ENCODE peak calls at places on chromosome 1, in seven cellular contexts. One of them, this sample, is unnamed.

GRCh38 chr1:10540277-10541005 is 65.7 kb downstream of the PEX14 start:
- DNase-seq in amniotic stem cell: no peak
- DNase-seq in activated naive CD4-positive, alpha-beta T cell: no peak
- DNase-seq in choroid plexus epithelial cell: peak; percentile 49
- DNase-seq in H9: no peak
- DNase-seq in cerebellar cortex: peak; percentile 56
- DNase-seq in A172: no peak
- DNase-seq in this sample: peak; percentile 12

GRCh38 chr1:244030481-244031040 is 20.5 kb upstream of the ZBTB18 start:
- DNase-seq in amniotic stem cell: no peak
- DNase-seq in activated naive CD4-positive, alpha-beta T cell: no peak
- DNase-seq in choroid plexus epithelial cell: no peak
- DNase-seq in H9: no peak
- DNase-seq in cerebellar cortex: no peak
- DNase-seq in A172: no peak
- DNase-seq in this sample: no peak

GRCh38 chr1:46493316-46494032 is 3.8 kb downstream of the DMBX1 start:
- DNase-seq in amniotic stem cell: no peak
- DNase-seq in activated naive CD4-positive, alpha-beta T cell: no peak
- DNase-seq in choroid plexus epithelial cell: no peak
- DNase-seq in H9: no peak
- DNase-seq in cerebellar cortex: no peak
- DNase-seq in A172: no peak
- DNase-seq in this sample: no peak

GRCh38 chr1:155205969-155206593 is 1.6 kb downstream of the THBS3 start:
- DNase-seq in amniotic stem cell: no peak
- DNase-seq in activated naive CD4-positive, alpha-beta T cell: no peak
- DNase-seq in choroid plexus epithelial cell: no peak
- DNase-seq in H9: no peak
- DNase-seq in cerebellar cortex: no peak
- DNase-seq in A172: no peak
- DNase-seq in this sample: no peak

GRCh38 chr1:33130297-33130696 is 49.3 kb downstream of the AZIN2 start:
- DNase-seq in amniotic stem cell: no peak
- DNase-seq in activated naive CD4-positive, alpha-beta T cell: no peak
- DNase-seq in choroid plexus epithelial cell: peak; percentile 67
- DNase-seq in H9: no peak
- DNase-seq in cerebellar cortex: no peak
- DNase-seq in A172: no peak
- DNase-seq in this sample: no peak

GRCh38 chr1:71053758-71054157 is 6.1 kb upstream of the PTGER3 start:
- DNase-seq in amniotic stem cell: no peak
- DNase-seq in activated naive CD4-positive, alpha-beta T cell: no peak
- DNase-seq in choroid plexus epithelial cell: peak; percentile 27
- DNase-seq in H9: no peak
- DNase-seq in cerebellar cortex: no peak
- DNase-seq in A172: no peak
- DNase-seq in this sample: no peak

GRCh38 chr1:97013904-97014303 is 292.3 kb downstream of the PTBP2 start:
- DNase-seq in amniotic stem cell: no peak
- DNase-seq in activated naive CD4-positive, alpha-beta T cell: no peak
- DNase-seq in choroid plexus epithelial cell: peak; percentile 92
- DNase-seq in H9: no peak
- DNase-seq in cerebellar cortex: no peak
- DNase-seq in A172: peak; percentile 14
- DNase-seq in this sample: peak; percentile 88

GRCh38 chr1:61337037-61337436 is 254.7 kb downstream of the NFIA start:
- DNase-seq in amniotic stem cell: no peak
- DNase-seq in activated naive CD4-positive, alpha-beta T cell: no peak
- DNase-seq in choroid plexus epithelial cell: no peak
- DNase-seq in H9: no peak
- DNase-seq in cerebellar cortex: no peak
- DNase-seq in A172: no peak
- DNase-seq in this sample: peak; percentile 45

GRCh38 chr1:193311226-193311948 is 125.0 kb upstream of the B3GALT2 start:
- DNase-seq in amniotic stem cell: no peak
- DNase-seq in activated naive CD4-positive, alpha-beta T cell: no peak
- DNase-seq in choroid plexus epithelial cell: no peak
- DNase-seq in H9: no peak
- DNase-seq in cerebellar cortex: no peak
- DNase-seq in A172: no peak
- DNase-seq in this sample: no peak

GRCh38 chr1:207052736-207053545 is at the start of gene PFKFB2:
- DNase-seq in amniotic stem cell: peak; percentile 93
- DNase-seq in activated naive CD4-positive, alpha-beta T cell: peak; percentile 86
- DNase-seq in choroid plexus epithelial cell: peak; percentile 98
- DNase-seq in H9: peak; percentile 100
- DNase-seq in cerebellar cortex: peak; percentile 100
- DNase-seq in A172: peak; percentile 98
- DNase-seq in this sample: peak; percentile 52